ENCODE peak calls at places on chromosomes 16 and 17, in eight cellular contexts. O is frontal cortex; G is lower leg skin; T is HTR-8/SVneo; I is CD8-positive, alpha-beta memory T cell; H is sciatic nerve; J is stimulated activated CD4-positive, alpha-beta T cell treated with anti-CD3 and anti-CD28 coated beads, Interleukin-15, amount 100 ng/mL, for 24 hours; Y is stimulated activated CD8-positive, alpha-beta memory T cell treated with anti-CD3 and anti-CD28 coated beads, Interleukin-7, amount 100 ng/mL, for 1 hour. Z is an unnamed sample.

GRCh38 chr16:53766304-53767016 is 62.5 kb downstream of the FTO start:
- DNase-seq in J (no peak), H (no peak), G (no peak), T (no peak), O (no peak), Y (no peak), I (no peak), Z (no peak)

GRCh38 chr16:66751135-66751991 is at the start of gene DYNC1LI2:
- DNase-seq in J (peak; percentile 87), G (peak; percentile 96), I (peak; percentile 83), Y (peak; percentile 65), T (peak; percentile 91), O (peak; percentile 90), H (peak; percentile 88), Z (peak; percentile 20)

GRCh38 chr17:50842506-50843149 is 7.2 kb downstream of the WFIKKN2 start:
- DNase-seq in G (peak; percentile 81), I (no peak), J (no peak), T (no peak), Y (no peak), H (no peak), O (no peak), Z (no peak)

GRCh38 chr17:75073618-75074047 is 14.1 kb upstream of the SLC16A5 start:
- DNase-seq in T (no peak), O (no peak), G (no peak), H (no peak), I (no peak), J (no peak), Y (no peak), Z (no peak)

GRCh38 chr16:24645739-24646645 is 83.5 kb upstream of the TNRC6A start:
- DNase-seq in O (no peak), Y (no peak), J (no peak), I (no peak), G (peak; percentile 52), H (no peak), T (peak; percentile 86), Z (peak; percentile 99)

GRCh38 chr17:3026856-3027751 is 36.3 kb downstream of the OR1D5 start:
- DNase-seq in H (peak; percentile 47), Y (no peak), T (no peak), I (no peak), G (peak; percentile 74), O (no peak), J (no peak), Z (no peak)

GRCh38 chr17:16434662-16435061 is 19.3 kb downstream of the TRPV2 start:
- DNase-seq in I (no peak), O (no peak), G (no peak), Y (no peak), H (no peak), T (no peak), J (no peak), Z (no peak)

GRCh38 chr17:79777166-79777843 is 643 bp upstream of the CBX2 start:
- DNase-seq in J (peak; percentile 56), Y (no peak), O (no peak), I (no peak), T (peak; percentile 65), G (peak; percentile 92), H (peak; percentile 81), Z (no peak)

GRCh38 chr17:83189673-83190385 is 110.4 kb downstream of the METRNL start:
- DNase-seq in Y (no peak), O (no peak), T (no peak), I (no peak), G (peak; percentile 88), H (peak; percentile 73), J (no peak), Z (peak; percentile 90)

GRCh38 chr17:910503-911194 is 68.9 kb downstream of the NXN start:
- DNase-seq in Y (no peak), H (no peak), J (no peak), I (no peak), T (no peak), O (no peak), G (no peak), Z (no peak)

GRCh38 chr16:52547001-52547833 is at the start of gene TOX3:
- DNase-seq in Y (no peak), T (no peak), I (no peak), H (no peak), O (peak; percentile 33), G (no peak), J (peak; percentile 2), Z (no peak)

GRCh38 chr17:33113281-33114010 is 121.8 kb downstream of the SPACA3 start:
- DNase-seq in H (no peak), Y (no peak), O (no peak), J (no peak), G (no peak), I (no peak), T (no peak), Z (no peak)

GRCh38 chr17:73096866-73097265 is 4.4 kb upstream of the SLC39A11 start:
- DNase-seq in G (peak; percentile 81), T (no peak), I (no peak), J (no peak), H (no peak), Y (no peak), O (no peak), Z (no peak)

GRCh38 chr17:33435716-33436301 is 142.7 kb upstream of the ASIC2 start:
- DNase-seq in T (no peak), I (no peak), G (no peak), H (no peak), Y (no peak), O (no peak), J (no peak), Z (no peak)

GRCh38 chr16:3375680-3376079 is 20.0 kb downstream of the OR2C1 start:
- DNase-seq in T (no peak), Y (no peak), I (no peak), G (no peak), H (no peak), O (no peak), J (no peak), Z (no peak)

GRCh38 chr16:20611350-20611902 is 35.3 kb upstream of the ACSM2B start:
- DNase-seq in Y (no peak), H (no peak), O (peak; percentile 24), J (no peak), T (no peak), G (no peak), I (no peak), Z (no peak)

GRCh38 chr17:79883202-79883601 is 44.0 kb upstream of the CBX4 start:
- DNase-seq in I (no peak), O (no peak), J (no peak), G (no peak), Y (no peak), T (no peak), H (no peak), Z (no peak)

GRCh38 chr17:4673986-4674770 is 29.8 kb downstream of the PELP1 start:
- DNase-seq in H (no peak), I (no peak), O (no peak), Y (no peak), J (no peak), T (no peak), G (no peak), Z (no peak)

GRCh38 chr17:20702692-20703091 is 123.2 kb downstream of the CDRT15L2 start:
- DNase-seq in T (no peak), O (no peak), J (no peak), Y (no peak), G (peak; percentile 49), H (no peak), I (no peak), Z (no peak)

GRCh38 chr16:57764341-57765159 is 29.0 kb downstream of the KATNB1 start:
- DNase-seq in O (peak; percentile 56), G (no peak), Y (no peak), H (no peak), J (peak; percentile 45), I (peak; percentile 16), T (peak; percentile 95), Z (peak; percentile 41)

GRCh38 chr17:4879591-4879990 is 19.7 kb upstream of the C17orf107 start:
- DNase-seq in O (no peak), Y (no peak), J (no peak), T (no peak), I (no peak), G (no peak), H (no peak), Z (no peak)

GRCh38 chr16:85126731-85127662 is 14.7 kb upstream of the CIBAR2 start:
- DNase-seq in I (no peak), J (peak; percentile 67), G (no peak), T (peak; percentile 87), Y (no peak), O (peak; percentile 69), H (no peak), Z (peak; percentile 81)

GRCh38 chr17:77488531-77489238 is 347.9 kb downstream of the SEC14L1 start:
- DNase-seq in I (no peak), J (no peak), O (no peak), Y (no peak), G (no peak), T (no peak), H (peak; percentile 57), Z (no peak)

GRCh38 chr16:70151941-70152509 is 21.6 kb upstream of the CLEC18C start:
- DNase-seq in J (no peak), G (no peak), Y (no peak), O (no peak), I (no peak), T (peak; percentile 32), H (peak; percentile 28), Z (no peak)

GRCh38 chr16:54070944-54071343 is 215.6 kb downstream of the IRX3 start:
- DNase-seq in G (no peak), Y (no peak), O (no peak), I (no peak), H (no peak), T (no peak), J (no peak), Z (no peak)

GRCh38 chr17:63542942-63543821 is 7.1 kb upstream of the DCAF7 start:
- DNase-seq in J (no peak), I (no peak), T (no peak), Y (no peak), H (peak; percentile 44), G (no peak), O (no peak), Z (no peak)

GRCh38 chr17:63258785-63259184 is 187.3 kb downstream of the CYB561 start:
- DNase-seq in G (no peak), T (no peak), J (no peak), O (no peak), H (no peak), Y (no peak), I (no peak), Z (no peak)

GRCh38 chr17:30547778-30548177 is 70.6 kb downstream of the GOSR1 start:
- DNase-seq in Y (no peak), O (no peak), H (no peak), T (no peak), J (no peak), I (no peak), G (peak; percentile 63), Z (no peak)

GRCh38 chr17:39635614-39636176 is 1.2 kb upstream of the STARD3 start:
- DNase-seq in H (no peak), G (no peak), T (no peak), O (no peak), J (peak; percentile 14), I (no peak), Y (no peak), Z (no peak)

GRCh38 chr17:7363311-7363710 is 8.4 kb downstream of the TMEM95 start:
- DNase-seq in H (no peak), G (no peak), J (no peak), O (no peak), I (no peak), Y (no peak), T (no peak), Z (no peak)

GRCh38 chr16:54285414-54286066 is 1.0 kb downstream of the IRX3 start:
- DNase-seq in J (no peak), I (no peak), O (no peak), T (no peak), Y (no peak), H (peak; percentile 55), G (peak; percentile 93), Z (no peak)

GRCh38 chr16:69410285-69410990 is 14.0 kb upstream of the CYB5B start:
- DNase-seq in H (no peak), G (no peak), O (no peak), T (no peak), J (no peak), I (no peak), Y (no peak), Z (no peak)

GRCh38 chr17:39763046-39763800 is 25.5 kb downstream of the GRB7 start:
- DNase-seq in O (no peak), Y (no peak), J (no peak), G (no peak), H (no peak), T (no peak), I (no peak), Z (no peak)

GRCh38 chr17:70119961-70120360 is 44.9 kb downstream of the KCNJ16 start:
- DNase-seq in T (no peak), I (no peak), Y (no peak), J (no peak), H (no peak), G (no peak), O (no peak), Z (no peak)